ENCODE peak calls at places on chromosome 14, in six cellular contexts. G is amniotic stem cell; P is KG1; I is activated T-helper 9 cell treated with anti-CD3 and anti-CD28 coated beads, Interleukin-2, amount 50 U/mL, for 16 hours; N is T-helper 17 cell; L is NCI-H345. A is an unnamed sample.

GRCh38 chr14:39376671-39377403 is 55.4 kb downstream of the FBXO33 start:
- DNase-seq in P (no peak), I (no peak), N (no peak), L (no peak), G (no peak), A (no peak)

GRCh38 chr14:70186826-70187483 is 1.8 kb downstream of the SLC8A3 start:
- DNase-seq in L (no peak), G (no peak), N (no peak), I (no peak), P (peak; percentile 76), A (no peak)

GRCh38 chr14:103705158-103705523 is 10.1 kb downstream of the XRCC3 start:
- DNase-seq in G (no peak), L (no peak), P (no peak), N (no peak), I (no peak), A (no peak)

GRCh38 chr14:75188520-75189267 is 12.3 kb upstream of the TMED10 start:
- DNase-seq in N (no peak), L (no peak), P (peak; percentile 65), I (no peak), G (no peak), A (no peak)

GRCh38 chr14:96797943-96798349 is 764 bp downstream of the VRK1 start:
- DNase-seq in G (no peak), L (no peak), I (no peak), N (no peak), P (peak; percentile 14), A (no peak)

GRCh38 chr14:105019861-105020814 is 745 bp downstream of the CDCA4 start:
- DNase-seq in P (peak; percentile 21), I (peak; percentile 54), N (peak; percentile 59), G (no peak), L (no peak), A (no peak)

GRCh38 chr14:90383731-90384542 is 12.9 kb upstream of the CALM1 start:
- DNase-seq in I (peak; percentile 29), P (peak; percentile 45), N (peak; percentile 25), G (no peak), L (peak; percentile 57), A (no peak)

GRCh38 chr14:59869381-59870255 is 958 bp downstream of the RTN1 start:
- DNase-seq in N (no peak), I (no peak), P (no peak), L (no peak), G (no peak), A (no peak)

GRCh38 chr14:102824832-102825231 is 47.6 kb downstream of the TRAF3 start:
- DNase-seq in I (no peak), G (no peak), L (no peak), P (no peak), N (no peak), A (no peak)

GRCh38 chr14:73738518-73739173 is 24.5 kb upstream of the PNMA1 start:
- DNase-seq in P (no peak), I (no peak), G (no peak), L (no peak), N (no peak), A (no peak)

GRCh38 chr14:34843011-34843554 is 32.1 kb downstream of the BAZ1A start:
- DNase-seq in N (no peak), L (no peak), I (no peak), G (no peak), P (no peak), A (peak; percentile 46)

GRCh38 chr14:99519931-99520421 is 38.8 kb downstream of the CCNK start:
- DNase-seq in I (no peak), G (no peak), P (no peak), N (no peak), L (no peak), A (no peak)

GRCh38 chr14:97994020-97994531 is 1196.9 kb downstream of the VRK1 start:
- DNase-seq in N (no peak), I (no peak), G (no peak), P (no peak), L (no peak), A (no peak)

GRCh38 chr14:71130491-71131179 is 223.4 kb downstream of the PCNX1 start:
- DNase-seq in G (no peak), L (no peak), I (no peak), P (no peak), N (no peak), A (no peak)

GRCh38 chr14:21070083-21070609 is at the start of gene ARHGEF40:
- DNase-seq in L (peak; percentile 66), N (peak; percentile 34), I (no peak), G (no peak), P (no peak), A (no peak)

GRCh38 chr14:34465069-34465859 is 3.2 kb upstream of the SPTSSA start:
- DNase-seq in P (no peak), I (no peak), L (no peak), N (no peak), G (no peak), A (peak; percentile 26)

GRCh38 chr14:61463664-61464063 is 142.3 kb downstream of the PRKCH start:
- DNase-seq in L (no peak), G (no peak), P (no peak), N (no peak), I (no peak), A (no peak)

GRCh38 chr14:33903369-33903768 is 47.5 kb downstream of the EGLN3 start:
- DNase-seq in L (no peak), G (no peak), I (no peak), P (no peak), N (no peak), A (no peak)

GRCh38 chr14:104383088-104383805 is 196.3 kb upstream of the C14orf180 start:
- DNase-seq in L (peak; percentile 54), N (no peak), I (no peak), G (no peak), P (no peak), A (no peak)

GRCh38 chr14:24848427-24848826 is 201.5 kb downstream of the STXBP6 start:
- DNase-seq in P (no peak), G (peak; percentile 47), N (no peak), L (no peak), I (no peak), A (no peak)

GRCh38 chr14:76924363-76925151 is 98.3 kb downstream of the LRRC74A start:
- DNase-seq in G (no peak), P (no peak), N (no peak), I (no peak), L (peak; percentile 75), A (no peak)

GRCh38 chr14:76761198-76761848 is at the start of gene VASH1:
- DNase-seq in P (no peak), I (peak; percentile 46), N (peak; percentile 40), L (peak; percentile 51), G (peak; percentile 17), A (no peak)

GRCh38 chr14:66070542-66071319 is 415.4 kb upstream of the CCDC196 start:
- DNase-seq in P (peak; percentile 50), G (no peak), L (peak; percentile 54), I (peak; percentile 47), N (peak; percentile 50), A (no peak)

GRCh38 chr14:53841109-53842099 is 115.2 kb downstream of the BMP4 start:
- DNase-seq in P (no peak), L (no peak), I (no peak), G (no peak), N (no peak), A (no peak)

GRCh38 chr14:101861464-101861863 is 100.0 kb downstream of the PPP2R5C start:
- DNase-seq in G (no peak), L (no peak), N (no peak), I (no peak), P (no peak), A (no peak)

GRCh38 chr14:54722791-54723432 is 156.0 kb downstream of the SAMD4A start:
- DNase-seq in G (no peak), N (no peak), P (no peak), I (no peak), L (no peak), A (no peak)